ENCODE peak calls at places on chromosome 19, in nine cellular contexts. Z, D, F, U, G, I, J, L and X are unnamed samples.

GRCh38 chr19:8046569-8047165 is 5.9 kb upstream of the CCL25 start:
- DNase-seq in Z (no peak), D (no peak), F (no peak), U (no peak), G (no peak), I (no peak), J (no peak), L (no peak), X (no peak)

GRCh38 chr19:52590728-52591127 is 20.6 kb downstream of the ZNF701 start:
- DNase-seq in Z (no peak), D (no peak), F (no peak), U (no peak), G (no peak), I (no peak), J (no peak), L (no peak), X (peak)

GRCh38 chr19:50065938-50066337 is 40.1 kb downstream of the ZNF473 start:
- DNase-seq in Z (no peak), D (no peak), F (no peak), U (no peak), G (no peak), I (no peak), J (no peak), L (no peak), X (no peak)

GRCh38 chr19:33698576-33699435 is 77.1 kb downstream of the CHST8 start:
- DNase-seq in Z (no peak), D (no peak), F (no peak), U (no peak), G (no peak), I (no peak), J (no peak), L (no peak), X (no peak)

GRCh38 chr19:52896431-52897148 is 845 bp downstream of the ZNF320 start:
- DNase-seq in Z (peak), D (peak), F (peak), U (peak), G (peak), I (no peak), J (no peak), L (no peak), X (peak)

GRCh38 chr19:1424182-1424955 is 13.8 kb upstream of the RPS15 start:
- DNase-seq in Z (no peak), D (no peak), F (no peak), U (no peak), G (no peak), I (no peak), J (no peak), L (no peak), X (no peak)

GRCh38 chr19:37635076-37636056 is 19.9 kb downstream of the ZFP30 start:
- DNase-seq in Z (no peak), D (peak), F (no peak), U (no peak), G (no peak), I (no peak), J (no peak), L (no peak), X (no peak)

GRCh38 chr19:5864725-5865486 is 5.4 kb downstream of the FUT5 start:
- DNase-seq in Z (no peak), D (no peak), F (no peak), U (no peak), G (no peak), I (no peak), J (no peak), L (no peak), X (no peak)

GRCh38 chr19:39237200-39238184 is 7.3 kb downstream of the IFNL3 start:
- DNase-seq in Z (peak), D (no peak), F (no peak), U (no peak), G (no peak), I (peak), J (no peak), L (no peak), X (peak)

GRCh38 chr19:16795731-16796130 is 33.5 kb upstream of the SIN3B start:
- DNase-seq in Z (no peak), D (peak), F (no peak), U (no peak), G (no peak), I (no peak), J (no peak), L (no peak), X (no peak)

GRCh38 chr19:47389150-47389556 is 30.2 kb downstream of the MEIS3 start:
- DNase-seq in Z (no peak), D (no peak), F (no peak), U (no peak), G (no peak), I (no peak), J (no peak), L (no peak), X (no peak)

GRCh38 chr19:799076-799881 is 2.0 kb downstream of the PTBP1 start:
- DNase-seq in Z (peak), D (peak), F (no peak), U (no peak), G (peak), I (no peak), J (no peak), L (no peak), X (no peak)

GRCh38 chr19:46429999-46430398 is 1.3 kb upstream of the PNMA8C start:
- DNase-seq in Z (no peak), D (no peak), F (no peak), U (no peak), G (no peak), I (no peak), J (no peak), L (no peak), X (no peak)

GRCh38 chr19:33388231-33388816 is 14.8 kb downstream of the CEBPG start:
- DNase-seq in Z (no peak), D (no peak), F (no peak), U (no peak), G (peak), I (no peak), J (no peak), L (no peak), X (no peak)

GRCh38 chr19:45518469-45518826 is 11.2 kb downstream of the VASP start:
- DNase-seq in Z (no peak), D (peak), F (no peak), U (no peak), G (no peak), I (no peak), J (no peak), L (no peak), X (no peak)

GRCh38 chr19:40442328-40443130 is 1.6 kb downstream of the SERTAD3 start:
- DNase-seq in Z (no peak), D (no peak), F (no peak), U (no peak), G (no peak), I (no peak), J (no peak), L (no peak), X (no peak)

GRCh38 chr19:4707322-4707721 is 16.3 kb downstream of the DPP9 start:
- DNase-seq in Z (no peak), D (no peak), F (no peak), U (no peak), G (no peak), I (no peak), J (no peak), L (no peak), X (no peak)

GRCh38 chr19:43596842-43597461 is 557 bp downstream of the ZNF576 start:
- DNase-seq in Z (no peak), D (no peak), F (no peak), U (no peak), G (no peak), I (no peak), J (no peak), L (no peak), X (no peak)

GRCh38 chr19:2488942-2489731 is 13.2 kb downstream of the GADD45B start:
- DNase-seq in Z (no peak), D (no peak), F (no peak), U (no peak), G (no peak), I (no peak), J (no peak), L (no peak), X (peak)

GRCh38 chr19:36665832-36666231 is 805 bp downstream of the ZNF461 start:
- DNase-seq in Z (no peak), D (peak), F (no peak), U (no peak), G (no peak), I (no peak), J (no peak), L (no peak), X (no peak)

GRCh38 chr19:40610396-40611064 is 9.4 kb downstream of the LTBP4 start:
- DNase-seq in Z (no peak), D (no peak), F (no peak), U (no peak), G (no peak), I (no peak), J (no peak), L (no peak), X (no peak)

GRCh38 chr19:3336680-3337523 is 29.5 kb upstream of the NFIC start:
- DNase-seq in Z (peak), D (peak), F (no peak), U (no peak), G (peak), I (no peak), J (no peak), L (no peak), X (no peak)

GRCh38 chr19:18543814-18544475 is 572 bp upstream of the FKBP8 start:
- DNase-seq in Z (no peak), D (peak), F (peak), U (peak), G (peak), I (peak), J (peak), L (no peak), X (peak)

GRCh38 chr19:47507924-47508553 is 6.8 kb downstream of the NAPA start:
- DNase-seq in Z (no peak), D (no peak), F (no peak), U (no peak), G (no peak), I (no peak), J (no peak), L (no peak), X (no peak)

GRCh38 chr19:13208131-13208963 is 58.1 kb downstream of the IER2 start:
- DNase-seq in Z (no peak), D (no peak), F (peak), U (no peak), G (peak), I (peak), J (peak), L (no peak), X (no peak)

GRCh38 chr19:30063184-30064020 is 121.4 kb downstream of the URI1 start:
- DNase-seq in Z (no peak), D (no peak), F (no peak), U (no peak), G (no peak), I (no peak), J (no peak), L (no peak), X (no peak)

GRCh38 chr19:14478113-14478545 is 3.0 kb upstream of the PTGER1 start:
- DNase-seq in Z (no peak), D (no peak), F (no peak), U (no peak), G (no peak), I (no peak), J (no peak), L (no peak), X (no peak)

GRCh38 chr19:17775245-17775927 is 19.6 kb upstream of the B3GNT3 start:
- DNase-seq in Z (no peak), D (peak), F (no peak), U (peak), G (peak), I (no peak), J (no peak), L (no peak), X (peak)

GRCh38 chr19:31338069-31338767 is 11.0 kb downstream of the TSHZ3 start:
- DNase-seq in Z (no peak), D (no peak), F (no peak), U (peak), G (peak), I (no peak), J (no peak), L (no peak), X (peak)

GRCh38 chr19:49988433-49988832 is 27.5 kb upstream of the SIGLEC11 start:
- DNase-seq in Z (no peak), D (peak), F (peak), U (no peak), G (no peak), I (no peak), J (no peak), L (no peak), X (no peak)

GRCh38 chr19:703651-704446 is 4.9 kb upstream of the PALM start:
- DNase-seq in Z (no peak), D (peak), F (no peak), U (peak), G (peak), I (peak), J (peak), L (peak), X (peak)

GRCh38 chr19:48966541-48967345 is 1.6 kb downstream of the FTL start:
- DNase-seq in Z (no peak), D (peak), F (no peak), U (no peak), G (peak), I (no peak), J (no peak), L (no peak), X (no peak)

GRCh38 chr19:7863157-7863970 is 10.8 kb downstream of the PRR36 start:
- DNase-seq in Z (no peak), D (no peak), F (no peak), U (no peak), G (no peak), I (no peak), J (no peak), L (no peak), X (peak)

GRCh38 chr19:3249408-3249807 is 24.9 kb downstream of the CELF5 start:
- DNase-seq in Z (no peak), D (peak), F (no peak), U (peak), G (no peak), I (no peak), J (no peak), L (no peak), X (peak)

GRCh38 chr19:49157445-49158224 is at the start of gene TRPM4:
- DNase-seq in Z (peak), D (peak), F (peak), U (peak), G (peak), I (peak), J (no peak), L (peak), X (peak)

GRCh38 chr19:46759817-46760333 is 13.6 kb upstream of the STRN4 start:
- DNase-seq in Z (no peak), D (peak), F (peak), U (no peak), G (peak), I (no peak), J (no peak), L (no peak), X (no peak)

GRCh38 chr19:38115264-38115802 is 108.7 kb downstream of the DPF1 start:
- DNase-seq in Z (no peak), D (no peak), F (no peak), U (no peak), G (no peak), I (no peak), J (no peak), L (no peak), X (no peak)

GRCh38 chr19:7905298-7905697 is 1.6 kb downstream of the MAP2K7 start:
- DNase-seq in Z (no peak), D (no peak), F (no peak), U (no peak), G (no peak), I (no peak), J (no peak), L (no peak), X (no peak)

GRCh38 chr19:43606569-43607229 is 5.2 kb upstream of the SRRM5 start:
- DNase-seq in Z (no peak), D (no peak), F (no peak), U (no peak), G (no peak), I (no peak), J (no peak), L (no peak), X (no peak)